ENCODE peak calls at places on chromosomes 5 and 9, in nine cellular contexts. S is Jurkat, Clone E6-1; B is NB4; M is fibroblast of the aortic adventitia; W is mucosa of descending colon; A is astrocyte of the spinal cord; U is lung; H is body of pancreas; L is H7. G is an unnamed sample.

GRCh38 chr5:1998348-1998669 is 115.6 kb upstream of the IRX4 start:
- DNase-seq in S (no peak), B (no peak), M (no peak), W (no peak), A (no peak), U (peak), H (no peak), L (no peak), G (no peak)

GRCh38 chr9:109780453-109781033 is 545 bp downstream of the PALM2AKAP2 start:
- DNase-seq in S (no peak), B (no peak), M (peak), W (no peak), A (peak), U (no peak), H (no peak), L (peak), G (no peak)

GRCh38 chr5:169416583-169417196 is 115.8 kb upstream of the SLIT3 start:
- DNase-seq in S (no peak), B (peak), M (peak), W (peak), A (peak), U (no peak), H (peak), L (no peak), G (no peak)

GRCh38 chr5:60701317-60701988 is 1.5 kb upstream of the DEPDC1B start:
- DNase-seq in S (peak), B (peak), M (no peak), W (no peak), A (no peak), U (no peak), H (no peak), L (no peak), G (no peak)

GRCh38 chr5:134174841-134175839 is 1.6 kb downstream of the SKP1 start:
- DNase-seq in S (no peak), B (peak), M (peak), W (no peak), A (peak), U (no peak), H (no peak), L (peak), G (no peak)

GRCh38 chr9:84339951-84340350 is 607 bp downstream of the SLC28A3 start:
- DNase-seq in S (no peak), B (no peak), M (no peak), W (peak), A (peak), U (no peak), H (no peak), L (peak), G (no peak)

GRCh38 chr5:175707751-175708375 is 50.0 kb downstream of the HRH2 start:
- DNase-seq in S (no peak), B (no peak), M (no peak), W (no peak), A (no peak), U (no peak), H (peak), L (no peak), G (no peak)

GRCh38 chr9:98334796-98335195 is 79.3 kb upstream of the TBC1D2 start:
- DNase-seq in S (no peak), B (no peak), M (no peak), W (no peak), A (no peak), U (no peak), H (no peak), L (no peak), G (no peak)

DNA sequence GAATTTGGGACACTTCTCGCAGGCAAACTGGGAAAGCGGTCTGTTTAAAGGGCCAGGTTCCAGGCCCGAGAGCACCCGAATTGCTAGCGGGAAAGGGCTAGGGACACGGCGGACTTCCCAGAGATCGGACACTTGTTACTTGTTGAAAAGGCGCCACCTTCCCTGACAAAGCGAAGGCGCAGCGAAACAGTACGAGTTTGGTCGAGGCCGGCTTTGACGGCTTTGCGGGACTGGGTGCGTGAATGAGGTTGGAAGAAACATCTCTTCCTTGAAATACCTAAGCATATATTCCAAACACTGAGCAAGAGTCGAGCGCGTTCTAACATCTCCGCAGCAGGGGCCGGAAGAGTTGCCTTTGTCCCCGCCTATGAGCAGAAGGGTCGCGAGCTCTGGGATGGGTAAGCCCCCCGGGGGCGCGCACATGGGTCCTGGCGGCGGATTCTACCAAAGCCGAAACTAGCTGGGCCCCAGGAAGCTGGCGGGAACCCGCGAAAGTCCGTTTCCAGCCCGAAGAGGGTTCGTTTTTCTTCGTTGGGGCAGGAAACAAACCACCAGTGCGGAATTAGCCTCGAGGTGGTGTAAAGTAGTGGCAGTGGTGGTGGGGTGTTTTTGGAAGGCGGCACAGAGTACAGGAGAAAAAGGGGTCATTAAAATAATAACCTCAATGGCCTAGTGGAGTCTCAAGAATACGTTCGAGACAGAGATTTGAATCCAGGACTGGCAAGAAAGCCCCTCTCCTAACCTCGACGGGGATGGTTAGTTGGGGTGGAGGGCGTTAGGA is 1.5 kb downstream of the GDNF start:
- DNase-seq in S (no peak), B (no peak), M (peak), W (no peak), A (peak), U (no peak), H (no peak), L (peak), G (no peak)
- H3K4me3 ChIP-seq in S (peak), B (no peak), M (peak), W (no peak), A (peak), U (no peak), H (no peak), L (peak), G (peak)

DNA sequence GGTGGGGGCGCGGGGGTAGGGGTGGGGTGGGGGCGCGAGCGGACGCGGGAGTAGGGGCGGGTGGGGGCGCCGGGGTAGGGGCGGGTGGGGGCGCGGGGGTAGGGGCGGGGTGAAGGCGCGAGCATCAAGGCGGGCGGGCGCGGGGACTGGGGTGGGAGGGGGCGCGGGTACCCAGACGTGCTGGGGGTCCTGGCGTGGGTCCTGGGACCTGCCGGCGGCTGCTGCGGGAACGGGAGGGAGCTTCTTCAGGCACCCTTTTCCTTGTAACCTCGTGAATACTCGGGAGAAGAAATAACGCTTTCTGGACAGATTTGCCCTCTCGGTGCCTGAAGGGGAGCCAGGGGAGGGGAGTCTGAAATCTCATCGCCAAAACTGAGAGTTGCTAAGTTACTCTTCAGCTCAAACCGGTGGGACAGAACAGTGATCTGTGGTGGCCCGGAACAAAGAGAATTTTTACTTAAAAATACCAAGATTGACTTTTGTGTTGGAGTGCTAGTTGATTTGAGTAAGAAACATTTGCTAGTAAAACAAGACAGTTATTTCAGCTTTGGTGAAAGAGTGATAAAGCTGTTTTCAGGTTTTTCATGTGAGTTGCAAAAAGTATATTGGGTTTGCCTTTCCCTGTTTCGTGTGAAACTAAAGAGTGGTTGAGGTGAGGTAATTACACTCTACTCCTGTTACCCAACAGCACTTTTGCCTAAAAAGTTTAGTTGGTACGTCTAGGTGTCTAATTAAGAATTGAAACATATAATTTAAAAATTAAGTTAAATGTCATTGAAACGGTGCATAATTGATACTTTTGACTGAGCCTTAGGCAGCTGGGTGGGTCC is 638 bp downstream of the PLEKHG4B start:
- DNase-seq in S (no peak), B (no peak), M (peak), W (no peak), A (no peak), U (no peak), H (no peak), L (peak), G (no peak)
- H3K4me3 ChIP-seq in S (no peak), B (no peak), M (no peak), W (no peak), A (peak), U (no peak), H (no peak), L (peak), G (no peak)

GRCh38 chr9:81268048-81268447 is 421.3 kb downstream of the TLE1 start:
- DNase-seq in S (no peak), B (no peak), M (no peak), W (no peak), A (peak), U (no peak), H (no peak), L (no peak), G (no peak)
- H3K4me3 ChIP-seq in S (no peak), B (no peak), M (no peak), W (no peak), A (no peak), U (no peak), H (no peak), L (no peak), G (no peak)

DNA sequence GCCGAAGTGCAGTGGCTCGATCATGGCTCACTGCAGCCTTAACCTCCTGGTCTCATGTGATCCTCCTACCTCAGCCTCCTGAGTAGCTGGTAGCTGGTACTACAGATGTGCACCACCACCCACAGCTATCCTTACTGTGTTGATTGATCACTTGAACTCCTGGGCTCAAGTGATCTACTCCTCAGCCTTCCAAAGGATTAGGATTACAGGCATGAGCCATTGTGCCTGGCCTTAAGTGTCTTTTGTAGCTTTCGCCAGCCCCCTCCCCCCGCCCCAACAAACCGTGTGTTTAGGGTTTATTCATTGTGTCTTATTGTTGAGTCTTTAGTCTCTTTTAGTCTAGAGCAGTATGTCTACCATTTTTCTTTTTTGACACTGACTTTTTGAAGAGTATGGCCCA is 33.1 kb downstream of the SPIN1 start:
- DNase-seq in S (no peak), B (no peak), M (no peak), W (no peak), A (no peak), U (no peak), H (no peak), L (no peak), G (no peak)
- H3K4me3 ChIP-seq in S (no peak), B (no peak), M (no peak), W (no peak), A (no peak), U (no peak), H (no peak), L (no peak), G (no peak)

DNA sequence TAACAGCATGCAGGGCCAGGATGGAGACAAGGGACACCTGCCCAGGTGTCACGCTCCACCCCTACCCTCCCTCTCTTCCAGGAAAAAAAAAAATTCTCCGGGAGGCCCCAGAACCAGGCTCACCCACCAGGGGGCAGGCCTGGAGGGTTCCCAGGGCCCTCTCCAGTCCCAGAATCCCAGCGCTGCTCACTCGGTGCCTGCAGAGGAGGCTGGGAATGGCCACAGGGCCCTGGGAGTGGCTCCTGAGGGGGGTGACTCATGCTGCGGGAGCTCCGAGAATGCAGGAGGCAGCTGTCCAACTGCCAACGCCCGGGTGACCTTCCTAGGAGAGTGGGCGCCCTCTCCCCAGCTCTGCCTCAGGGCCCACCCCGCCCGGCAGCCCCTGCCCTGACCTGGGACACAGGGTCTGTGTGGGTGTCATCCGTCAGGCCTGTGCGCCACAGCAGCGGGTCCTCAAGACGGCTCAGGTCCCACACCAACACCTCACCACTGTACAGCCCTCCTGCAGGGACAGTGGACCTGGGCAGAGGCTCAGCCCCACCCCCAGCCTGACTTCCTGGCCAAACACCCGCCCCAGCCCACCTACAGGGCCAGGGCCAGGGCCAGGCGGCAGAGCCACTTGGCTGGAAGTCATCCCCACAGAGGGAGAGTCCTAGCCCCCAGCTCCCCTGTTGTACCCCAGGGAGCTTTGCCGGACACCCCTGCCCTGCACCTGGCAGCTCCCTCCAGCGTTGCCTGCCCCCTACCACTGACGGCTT is 21.2 kb downstream of the DYNC2I2 start:
- DNase-seq in S (no peak), B (no peak), M (peak), W (peak), A (peak), U (peak), H (peak), L (peak), G (peak)
- H3K4me3 ChIP-seq in S (no peak), B (no peak), M (no peak), W (no peak), A (no peak), U (no peak), H (no peak), L (no peak), G (peak)

GRCh38 chr5:73417307-73418035 is 31.1 kb downstream of the FOXD1 start:
- DNase-seq in S (no peak), B (no peak), M (no peak), W (no peak), A (peak), U (no peak), H (no peak), L (no peak), G (no peak)
- H3K4me3 ChIP-seq in S (no peak), B (no peak), M (no peak), W (no peak), A (no peak), U (no peak), H (no peak), L (no peak), G (no peak)

GRCh38 chr5:160219411-160219810 is 9.9 kb upstream of the FABP6 start:
- DNase-seq in S (no peak), B (no peak), M (no peak), W (no peak), A (no peak), U (no peak), H (no peak), L (no peak), G (no peak)
- H3K4me3 ChIP-seq in S (no peak), B (no peak), M (no peak), W (no peak), A (no peak), U (no peak), H (no peak), L (no peak), G (no peak)

DNA sequence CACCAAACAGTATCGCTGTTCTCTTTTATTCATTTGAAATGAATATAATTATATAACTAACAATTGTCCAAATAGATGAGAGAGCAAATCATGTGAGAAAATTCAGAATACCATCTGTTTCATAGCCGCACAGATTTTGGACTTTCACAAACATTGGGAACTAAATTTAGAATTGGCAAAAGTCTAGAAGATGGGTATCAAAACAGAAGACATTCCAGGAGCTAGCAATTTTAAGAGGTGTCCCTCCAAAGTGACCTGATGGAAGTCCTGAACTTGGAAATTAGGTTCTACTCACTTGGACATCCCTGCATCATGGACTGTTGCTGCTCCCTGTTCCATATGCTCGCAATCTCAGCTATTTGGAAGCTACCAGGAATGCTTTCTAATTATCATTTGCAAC is 56.9 kb upstream of the FSD1L start:
- DNase-seq in S (no peak), B (no peak), M (no peak), W (no peak), A (no peak), U (no peak), H (no peak), L (no peak), G (no peak)
- H3K4me3 ChIP-seq in S (no peak), B (no peak), M (no peak), W (no peak), A (no peak), U (no peak), H (no peak), L (no peak), G (no peak)

GRCh38 chr9:70404261-70404660 is 10.2 kb downstream of the KLF9 start:
- DNase-seq in S (no peak), B (peak), M (no peak), W (no peak), A (no peak), U (no peak), H (no peak), L (no peak), G (no peak)
- H3K4me3 ChIP-seq in S (no peak), B (no peak), M (no peak), W (no peak), A (no peak), U (no peak), H (no peak), L (no peak), G (peak)

GRCh38 chr9:127917603-127918002 is 762 bp upstream of the ST6GALNAC4 start:
- DNase-seq in S (no peak), B (peak), M (no peak), W (peak), A (no peak), U (no peak), H (no peak), L (no peak), G (no peak)
- H3K4me3 ChIP-seq in S (peak), B (peak), M (no peak), W (no peak), A (no peak), U (no peak), H (no peak), L (no peak), G (no peak)